ENCODE peak calls at places on chromosome 12, in eight cellular contexts. X is T1000, L is ovary, B is NCI-H2081, M is IMR-90, H is islet precursor cell, C is endodermal cell, U is spleen. O is an unnamed sample.

GRCh38 chr12:990308-990648 is 745 bp upstream of the ERC1 start:
- DNase-seq in X (no peak), L (peak), B (peak), M (peak), H (no peak), C (peak), U (peak), O (peak)

GRCh38 chr12:75349946-75350345 is 15.5 kb downstream of the GLIPR1L1 start:
- DNase-seq in X (no peak), L (no peak), B (no peak), M (no peak), H (peak), C (peak), U (peak), O (no peak)

GRCh38 chr12:49824886-49825285 is 3.3 kb downstream of the NCKAP5L start:
- DNase-seq in X (no peak), L (no peak), B (no peak), M (peak), H (no peak), C (no peak), U (no peak), O (no peak)

GRCh38 chr12:508795-509194 is 49.1 kb downstream of the B4GALNT3 start:
- DNase-seq in X (no peak), L (no peak), B (no peak), M (no peak), H (peak), C (peak), U (no peak), O (no peak)

GRCh38 chr12:80187660-80188090 is 88.3 kb downstream of the OTOGL start:
- DNase-seq in X (no peak), L (no peak), B (peak), M (peak), H (no peak), C (no peak), U (no peak), O (no peak)

GRCh38 chr12:46153267-46153872 is 115.5 kb downstream of the SLC38A1 start:
- DNase-seq in X (no peak), L (no peak), B (peak), M (peak), H (no peak), C (no peak), U (no peak), O (no peak)

GRCh38 chr12:115752913-115753726 is 524.4 kb downstream of the MED13L start:
- DNase-seq in X (no peak), L (peak), B (no peak), M (peak), H (peak), C (peak), U (no peak), O (no peak)

GRCh38 chr12:4628406-4628805 is 20.4 kb downstream of the AKAP3 start:
- DNase-seq in X (no peak), L (no peak), B (no peak), M (no peak), H (no peak), C (no peak), U (no peak), O (no peak)

GRCh38 chr12:79547735-79548347 is 142.9 kb downstream of the PAWR start:
- DNase-seq in X (peak), L (peak), B (peak), M (peak), H (peak), C (peak), U (no peak), O (no peak)

GRCh38 chr12:52149651-52150241 is 42.1 kb downstream of the KRT80 start:
- DNase-seq in X (no peak), L (no peak), B (no peak), M (no peak), H (no peak), C (peak), U (peak), O (no peak)

GRCh38 chr12:95614384-95614982 is 63.2 kb upstream of the USP44 start:
- DNase-seq in X (no peak), L (no peak), B (no peak), M (no peak), H (no peak), C (no peak), U (no peak), O (no peak)

GRCh38 chr12:93601591-93601990 is 29.1 kb downstream of the SOCS2 start:
- DNase-seq in X (no peak), L (no peak), B (no peak), M (peak), H (no peak), C (no peak), U (no peak), O (no peak)

GRCh38 chr12:123621619-123622530 is 11.6 kb downstream of the EIF2B1 start:
- DNase-seq in X (no peak), L (no peak), B (no peak), M (no peak), H (no peak), C (no peak), U (no peak), O (no peak)

GRCh38 chr12:2998789-2999264 is 39.6 kb downstream of the TEAD4 start:
- DNase-seq in X (peak), L (peak), B (no peak), M (peak), H (peak), C (peak), U (no peak), O (peak)

GRCh38 chr12:54935235-54935951 is 49.2 kb downstream of the TESPA1 start:
- DNase-seq in X (no peak), L (no peak), B (no peak), M (peak), H (peak), C (no peak), U (no peak), O (no peak)

GRCh38 chr12:22746720-22747119 is 121.7 kb downstream of the ETNK1 start:
- DNase-seq in X (no peak), L (no peak), B (no peak), M (no peak), H (no peak), C (no peak), U (no peak), O (no peak)

GRCh38 chr12:51395283-51396230 is 4.4 kb upstream of the GALNT6 start:
- DNase-seq in X (no peak), L (no peak), B (no peak), M (no peak), H (peak), C (peak), U (no peak), O (peak)

GRCh38 chr12:131046813-131047788 is 93.4 kb downstream of the ADGRD1 start:
- DNase-seq in X (no peak), L (peak), B (no peak), M (no peak), H (no peak), C (no peak), U (peak), O (peak)

GRCh38 chr12:10170199-10170598 is 1.7 kb downstream of the OLR1 start:
- DNase-seq in X (no peak), L (no peak), B (no peak), M (no peak), H (no peak), C (no peak), U (no peak), O (no peak)

GRCh38 chr12:111858186-111858585 is 16.2 kb downstream of the MAPKAPK5 start:
- DNase-seq in X (no peak), L (no peak), B (no peak), M (no peak), H (no peak), C (no peak), U (no peak), O (no peak)

GRCh38 chr12:13205809-13206559 is 9.5 kb downstream of the EMP1 start:
- DNase-seq in X (peak), L (no peak), B (no peak), M (peak), H (peak), C (no peak), U (no peak), O (no peak)

GRCh38 chr12:99975321-99975720 is 9.4 kb downstream of the ANKS1B start:
- DNase-seq in X (no peak), L (no peak), B (no peak), M (no peak), H (no peak), C (no peak), U (no peak), O (no peak)

GRCh38 chr12:117468016-117468415 is 106.6 kb upstream of the NOS1 start:
- DNase-seq in X (no peak), L (no peak), B (no peak), M (no peak), H (no peak), C (no peak), U (no peak), O (peak)

GRCh38 chr12:123092866-123093265 is 58.0 kb downstream of the PITPNM2 start:
- DNase-seq in X (no peak), L (no peak), B (no peak), M (no peak), H (no peak), C (no peak), U (no peak), O (no peak)

GRCh38 chr12:109735051-109735521 is 21.5 kb downstream of the FAM222A start:
- DNase-seq in X (no peak), L (peak), B (no peak), M (no peak), H (peak), C (no peak), U (peak), O (peak)

O was measured in posterior vena cava.